ENCODE peak calls at places on chromosomes 5 and 9, in four cellular contexts. B, G, H and E are unnamed samples.
A peak's percentile ranks its signal among the peaks of the same experiment; 100 is the strongest.

GRCh38 chr5:5348135-5348534 is 74.3 kb upstream of the ICE1 start:
- DNase-seq in B (no peak), G (no peak), H (no peak), E (no peak)

GRCh38 chr9:109901191-109901590 is 121.2 kb downstream of the PALM2AKAP2 start:
- DNase-seq in B (peak; percentile 76), G (no peak), H (no peak), E (no peak)

GRCh38 chr5:95382843-95383242 is 8.3 kb upstream of the FAM81B start:
- DNase-seq in B (no peak), G (no peak), H (no peak), E (no peak)

GRCh38 chr9:13815001-13815400 is 498.9 kb downstream of the NFIB start:
- DNase-seq in B (no peak), G (no peak), H (no peak), E (no peak)

GRCh38 chr5:82356808-82357671 is 78.9 kb upstream of the RPS23 start:
- DNase-seq in B (peak; percentile 91), G (peak; percentile 79), H (peak; percentile 37), E (peak; percentile 51)

GRCh38 chr9:26326473-26327044 is 566.0 kb downstream of the CAAP1 start:
- DNase-seq in B (peak; percentile 76), G (no peak), H (no peak), E (no peak)

GRCh38 chr5:96941140-96941539 is 5.3 kb downstream of the LNPEP start:
- DNase-seq in B (no peak), G (no peak), H (no peak), E (no peak)

GRCh38 chr5:171166766-171167165 is 142.3 kb upstream of the TLX3 start:
- DNase-seq in B (no peak), G (no peak), H (no peak), E (no peak)

GRCh38 chr9:14323083-14323968 is 9.4 kb upstream of the NFIB start:
- DNase-seq in B (no peak), G (no peak), H (no peak), E (no peak)

GRCh38 chr5:152811985-152812384 is 406.9 kb upstream of the NMUR2 start:
- DNase-seq in B (peak; percentile 0), G (no peak), H (no peak), E (no peak)